ENCODE peak calls at places on chromosomes 12 and 14, in six cellular contexts. E is fibroblast of the aortic adventitia, L is bronchial epithelial cell, D is WERI-Rb-1, X is neural crest cell, B is PC-9. N is an unnamed sample.

GRCh38 chr12:47741340-47741703 is 16.0 kb upstream of the ENDOU start:
- DNase-seq in E (no peak), L (no peak), D (no peak), X (no peak), B (peak), N (no peak)

GRCh38 chr14:66701813-66702212 is 193.9 kb downstream of the GPHN start:
- DNase-seq in E (no peak), L (no peak), D (no peak), X (no peak), B (no peak), N (no peak)

GRCh38 chr14:26702721-26703250 is 105.0 kb upstream of the NOVA1 start:
- DNase-seq in E (peak), L (peak), D (no peak), X (no peak), B (no peak), N (no peak)

GRCh38 chr14:100778951-100779690 is 46.8 kb upstream of the MEG3 start:
- DNase-seq in E (no peak), L (no peak), D (no peak), X (no peak), B (no peak), N (no peak)

GRCh38 chr14:63276492-63277342 is 42.0 kb downstream of the GPHB5 start:
- DNase-seq in E (peak), L (peak), D (no peak), X (no peak), B (peak), N (peak)

GRCh38 chr12:115820661-115821060 is 456.8 kb downstream of the MED13L start:
- DNase-seq in E (no peak), L (no peak), D (no peak), X (no peak), B (no peak), N (no peak)

GRCh38 chr12:87413784-87414183 is 615.4 kb downstream of the C12orf50 start:
- DNase-seq in E (peak), L (no peak), D (no peak), X (no peak), B (no peak), N (no peak)

GRCh38 chr14:48333221-48333910 is 658.0 kb upstream of the MDGA2 start:
- DNase-seq in E (no peak), L (peak), D (no peak), X (no peak), B (no peak), N (no peak)

GRCh38 chr14:64706552-64707193 is 2.4 kb downstream of the PLEKHG3 start:
- DNase-seq in E (no peak), L (no peak), D (no peak), X (peak), B (no peak), N (no peak)

DNA sequence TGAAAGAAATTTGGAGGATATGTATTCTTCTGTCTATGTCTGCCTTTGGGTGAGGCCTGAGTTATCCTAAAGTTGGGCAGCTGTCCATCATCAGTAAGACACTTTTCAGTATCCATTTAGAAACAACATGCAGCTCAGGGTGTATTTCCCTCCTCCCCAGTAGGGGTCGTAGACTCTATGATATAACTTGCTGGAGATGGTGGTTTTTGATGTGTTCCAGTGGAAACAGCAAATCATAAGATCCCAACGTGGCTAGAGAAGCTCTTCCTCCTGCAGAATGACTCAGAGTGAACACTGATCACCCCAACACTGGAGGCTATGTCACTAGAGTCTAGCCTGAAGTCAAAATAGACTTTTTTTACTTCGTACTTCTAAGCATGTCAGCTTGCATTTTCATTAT is 331.6 kb upstream of the STXBP6 start:
- DNase-seq in E (no peak), L (no peak), D (no peak), X (no peak), B (no peak), N (no peak)
- TF ChIP-seq CTCF in E (no peak), L (no peak), D (peak), X (peak), B (no peak), N (peak)

GRCh38 chr12:69623970-69624369 is 13.3 kb upstream of the LRRC10 start:
- DNase-seq in E (no peak), L (no peak), D (no peak), X (no peak), B (no peak), N (no peak)
- TF ChIP-seq CTCF in E (no peak), L (no peak), D (no peak), X (no peak), B (no peak), N (no peak)

DNA sequence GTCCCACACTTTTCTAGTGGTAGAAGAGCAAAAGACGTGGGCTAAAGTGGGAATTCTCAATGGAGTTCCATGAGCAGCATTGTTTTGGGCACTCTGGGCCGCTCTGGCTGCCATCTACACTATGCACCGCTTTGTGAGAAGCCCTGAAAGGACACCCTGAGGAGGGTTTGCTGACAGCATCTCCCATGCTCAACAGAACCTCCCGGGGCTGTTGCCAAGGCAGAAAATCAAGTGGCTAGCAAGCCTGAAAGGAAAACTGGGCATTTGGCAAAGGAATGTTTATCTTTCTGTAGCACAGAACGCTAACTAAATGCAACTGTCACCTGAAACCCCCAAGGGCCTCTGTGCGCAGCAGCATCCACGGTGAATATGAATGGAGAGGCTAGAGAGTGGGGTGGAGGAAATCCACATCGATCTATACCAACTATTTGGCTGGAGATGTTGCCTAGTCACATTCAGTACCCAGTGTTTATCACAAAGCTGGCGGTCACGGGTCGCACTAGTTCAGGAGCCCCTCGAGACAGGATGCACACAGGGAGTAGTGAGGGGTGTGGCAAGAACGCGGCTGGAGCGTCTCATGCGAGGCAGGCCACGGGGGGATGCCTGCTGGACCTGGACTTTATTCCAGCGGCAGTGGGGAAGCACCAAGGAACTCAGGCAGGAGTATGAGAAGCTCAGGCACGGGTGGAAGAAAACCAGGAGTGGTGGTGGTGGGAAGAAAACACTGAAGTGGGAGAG is 14.2 kb downstream of the APPL2 start:
- DNase-seq in E (no peak), L (no peak), D (no peak), X (no peak), B (no peak), N (no peak)
- TF ChIP-seq CTCF in E (no peak), L (no peak), D (no peak), X (no peak), B (no peak), N (no peak)

GRCh38 chr12:4584281-4584680 is 22.3 kb downstream of the DYRK4 start:
- DNase-seq in E (no peak), L (no peak), D (no peak), X (no peak), B (no peak), N (no peak)

GRCh38 chr12:4584896-4585295 is 22.9 kb downstream of the DYRK4 start:
- DNase-seq in E (no peak), L (no peak), D (no peak), X (no peak), B (no peak), N (no peak)

GRCh38 chr12:4580165-4580773 is 18.3 kb downstream of the DYRK4 start:
- DNase-seq in E (no peak), L (no peak), D (no peak), X (no peak), B (no peak), N (no peak)

GRCh38 chr12:4579305-4580097 is 17.5 kb downstream of the DYRK4 start:
- DNase-seq in E (peak), L (peak), D (peak), X (no peak), B (no peak), N (peak)
- TF ChIP-seq CTCF in E (peak), L (no peak), D (peak), X (peak), B (peak), N (peak)

DNA sequence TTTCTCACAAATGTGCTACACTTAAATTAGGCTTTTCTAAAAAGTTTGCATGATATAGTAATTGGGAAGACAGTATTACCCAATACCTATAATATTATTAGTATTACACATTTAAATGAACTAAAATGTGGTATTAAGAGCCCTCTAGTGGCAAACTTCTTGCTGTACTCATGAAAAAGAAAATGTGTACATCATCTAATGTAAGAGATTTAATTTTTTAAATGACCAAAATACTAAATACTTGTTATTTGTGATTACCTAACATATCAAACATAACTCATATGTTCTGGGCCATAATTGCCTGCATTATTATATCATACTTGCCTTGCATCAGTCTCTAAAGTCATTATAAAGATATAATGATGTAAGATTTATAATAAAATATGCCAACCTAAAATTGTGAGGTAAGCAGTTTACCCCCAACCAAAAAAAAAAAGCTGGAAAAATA is 64.2 kb downstream of the DNAI7 start:
- DNase-seq in E (peak), L (peak), D (no peak), X (no peak), B (no peak), N (peak)
- TF ChIP-seq CTCF in E (peak), L (peak), D (no peak), X (peak), B (peak), N (peak)

GRCh38 chr12:69099201-69099837 is 140.1 kb upstream of the CPSF6 start:
- DNase-seq in E (peak), L (no peak), D (no peak), X (no peak), B (no peak), N (no peak)

GRCh38 chr12:69101505-69101904 is 137.9 kb upstream of the CPSF6 start:
- DNase-seq in E (peak), L (no peak), D (no peak), X (no peak), B (no peak), N (no peak)

GRCh38 chr12:69106482-69107118 is 132.8 kb upstream of the CPSF6 start:
- DNase-seq in E (no peak), L (no peak), D (no peak), X (no peak), B (no peak), N (no peak)

GRCh38 chr12:69105101-69105613 is 134.2 kb upstream of the CPSF6 start:
- DNase-seq in E (no peak), L (no peak), D (peak), X (no peak), B (no peak), N (no peak)

GRCh38 chr12:69102856-69103255 is 136.5 kb upstream of the CPSF6 start:
- DNase-seq in E (no peak), L (no peak), D (no peak), X (no peak), B (no peak), N (no peak)
- TF ChIP-seq CTCF in E (no peak), L (no peak), D (no peak), X (no peak), B (no peak), N (no peak)

DNA sequence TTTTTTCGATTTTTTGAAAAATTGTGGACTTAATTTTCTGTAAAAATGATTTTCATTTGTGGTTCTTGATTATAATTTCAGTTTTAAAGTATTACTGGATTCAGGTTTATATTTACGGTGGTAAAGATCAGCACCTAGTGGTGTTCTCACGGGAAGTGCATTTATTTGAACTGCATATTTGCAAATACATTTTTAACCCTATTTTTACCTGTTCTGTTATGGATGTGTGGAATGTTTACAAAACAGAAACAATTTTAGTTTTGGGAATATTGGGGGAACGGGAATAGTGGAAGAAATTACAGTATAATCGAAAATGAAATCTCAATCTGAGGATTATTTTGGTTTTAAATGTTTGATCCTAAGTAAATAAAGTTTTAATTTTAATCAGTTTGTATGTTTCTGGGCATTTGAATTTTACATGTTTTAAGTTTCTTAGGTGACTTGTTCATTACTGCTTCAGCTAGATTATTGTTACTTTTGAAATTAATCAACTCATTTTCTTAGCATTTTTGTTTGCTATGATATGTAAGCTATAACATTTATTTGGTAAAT is 805 bp downstream of the ATF7IP start:
- DNase-seq in E (no peak), L (peak), D (no peak), X (no peak), B (no peak), N (no peak)
- TF ChIP-seq CTCF in E (peak), L (no peak), D (no peak), X (peak), B (peak), N (peak)